ENCODE peak calls at places on chromosomes 5 and 9, in five cellular contexts. K is H9, R is A549, S is osteocyte, D is lower lobe of right lung. U is an unnamed sample.

GRCh38 chr5:112174959-112175594 is 244.0 kb downstream of the EPB41L4A start:
- DNase-seq in K (no peak), R (peak; percentile 63), S (no peak), D (no peak), U (no peak)

GRCh38 chr5:143352691-143353090 is 50.8 kb downstream of the NR3C1 start:
- DNase-seq in K (no peak), R (no peak), S (no peak), D (no peak), U (no peak)

GRCh38 chr9:116271307-116271706 is 117.7 kb downstream of the PAPPA start:
- DNase-seq in K (no peak), R (no peak), S (no peak), D (no peak), U (no peak)

GRCh38 chr9:129182625-129183494 is 4.8 kb upstream of the IER5L start:
- DNase-seq in K (peak; percentile 85), R (peak; percentile 71), S (no peak), D (no peak), U (no peak)

GRCh38 chr9:106110483-106110882 is 416.1 kb downstream of the TMEM38B start:
- DNase-seq in K (no peak), R (no peak), S (no peak), D (no peak), U (no peak)

GRCh38 chr5:59300930-59301329 is 592.6 kb downstream of the PDE4D start:
- DNase-seq in K (no peak), R (peak; percentile 47), S (no peak), D (no peak), U (no peak)

GRCh38 chr9:36218411-36218901 is 27.7 kb downstream of the CLTA start:
- DNase-seq in K (no peak), R (no peak), S (peak; percentile 25), D (no peak), U (no peak)

GRCh38 chr5:73327908-73328455 is 120.6 kb downstream of the FOXD1 start:
- DNase-seq in K (no peak), R (no peak), S (no peak), D (no peak), U (no peak)

GRCh38 chr9:35515766-35516165 is 25.9 kb downstream of the RUSC2 start:
- DNase-seq in K (no peak), R (peak; percentile 64), S (no peak), D (peak; percentile 53), U (no peak)

GRCh38 chr5:77518304-77518703 is 26.2 kb upstream of the WDR41 start:
- DNase-seq in K (no peak), R (peak; percentile 51), S (no peak), D (no peak), U (no peak)

GRCh38 chr9:128969491-128969890 is 22.0 kb downstream of the NUP188 start:
- DNase-seq in K (no peak), R (no peak), S (no peak), D (no peak), U (no peak)

GRCh38 chr9:72952914-72953313 is at the start of gene ALDH1A1:
- DNase-seq in K (peak; percentile 29), R (peak; percentile 91), S (no peak), D (no peak), U (no peak)

GRCh38 chr5:130528474-130528873 is 624.2 kb downstream of the CHSY3 start:
- DNase-seq in K (no peak), R (peak; percentile 35), S (no peak), D (no peak), U (no peak)

GRCh38 chr5:17395516-17395915 is 102.5 kb upstream of the TAF11L2 start:
- DNase-seq in K (no peak), R (no peak), S (no peak), D (no peak), U (no peak)

GRCh38 chr5:36202521-36202961 is 39.2 kb downstream of the NADK2 start:
- DNase-seq in K (no peak), R (no peak), S (no peak), D (no peak), U (no peak)

GRCh38 chr9:35688558-35689350 is 971 bp downstream of the TPM2 start:
- DNase-seq in K (no peak), R (peak; percentile 25), S (no peak), D (no peak), U (no peak)

GRCh38 chr9:81183763-81184162 is 505.6 kb downstream of the TLE1 start:
- DNase-seq in K (no peak), R (no peak), S (no peak), D (no peak), U (no peak)

GRCh38 chr5:123875444-123876264 is 363.7 kb downstream of the CSNK1G3 start:
- DNase-seq in K (peak; percentile 80), R (peak; percentile 11), S (no peak), D (no peak), U (no peak)

GRCh38 chr9:83706703-83707517 is 848 bp downstream of the UBQLN1 start:
- DNase-seq in K (peak; percentile 68), R (peak; percentile 28), S (peak; percentile 84), D (peak; percentile 63), U (no peak)

GRCh38 chr9:106980551-106981101 is 117.7 kb downstream of the ZNF462 start:
- DNase-seq in K (no peak), R (no peak), S (no peak), D (no peak), U (no peak)

GRCh38 chr5:177319913-177320588 is 8.4 kb upstream of the MXD3 start:
- DNase-seq in K (no peak), R (no peak), S (no peak), D (peak; percentile 51), U (no peak)

GRCh38 chr5:37774912-37775483 is 64.8 kb downstream of the GDNF start:
- DNase-seq in K (no peak), R (peak; percentile 56), S (no peak), D (no peak), U (no peak)

GRCh38 chr5:141241496-141241895 is 3.7 kb upstream of the PCDHB15 start:
- DNase-seq in K (no peak), R (no peak), S (no peak), D (peak; percentile 37), U (no peak)

GRCh38 chr5:141250576-141250975 is 5.4 kb downstream of the PCDHB15 start:
- DNase-seq in K (no peak), R (no peak), S (no peak), D (no peak), U (no peak)

GRCh38 chr5:141245250-141245717 is at the start of gene PCDHB15:
- DNase-seq in K (peak; percentile 65), R (peak; percentile 17), S (no peak), D (no peak), U (no peak)
- TF ChIP-seq CTCF in K (peak; percentile 87), R (no peak), S (peak; percentile 22), D (peak; percentile 21), U (peak; percentile 27)

GRCh38 chr5:172940242-172941066 is 18.8 kb upstream of the RPL26L1 start:
- DNase-seq in K (no peak), R (no peak), S (no peak), D (peak; percentile 77), U (peak; percentile 19)

GRCh38 chr5:172941067-172941516 is 18.1 kb upstream of the RPL26L1 start:
- DNase-seq in K (no peak), R (no peak), S (no peak), D (no peak), U (peak; percentile 32)

GRCh38 chr5:172936441-172936840 is 22.8 kb upstream of the RPL26L1 start:
- DNase-seq in K (no peak), R (no peak), S (no peak), D (no peak), U (no peak)

GRCh38 chr5:172939561-172939960 is 19.7 kb upstream of the RPL26L1 start:
- DNase-seq in K (no peak), R (no peak), S (no peak), D (no peak), U (peak; percentile 58)

DNA sequence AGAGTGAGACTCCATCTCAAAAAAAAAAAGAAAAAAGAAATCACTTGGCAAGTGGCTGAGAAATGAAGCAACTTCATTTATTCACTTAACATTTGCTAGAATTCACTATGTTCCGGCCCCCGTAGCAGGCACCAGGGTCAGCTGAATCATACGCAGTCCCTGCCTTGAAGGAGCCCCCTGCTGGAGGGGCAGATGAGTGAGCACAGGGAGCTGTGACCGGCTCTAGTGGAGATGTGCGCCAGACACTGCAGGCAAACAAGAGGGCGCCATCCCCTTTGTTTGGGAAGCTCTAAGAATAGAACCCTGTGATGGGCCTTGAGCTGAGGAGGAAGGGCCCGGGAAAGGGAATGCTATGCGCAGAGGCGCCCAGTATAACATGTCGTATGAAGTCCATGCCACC is 20.2 kb upstream of the RPL26L1 start:
- DNase-seq in K (peak; percentile 75), R (peak; percentile 77), S (no peak), D (no peak), U (peak; percentile 55)
- TF ChIP-seq CTCF in K (peak; percentile 77), R (peak; percentile 35), S (peak; percentile 35), D (peak; percentile 12), U (peak; percentile 59)

GRCh38 chr9:79603222-79603925 is 31.6 kb downstream of the TLE4 start:
- DNase-seq in K (no peak), R (no peak), S (no peak), D (no peak), U (no peak)
- TF ChIP-seq CTCF in K (no peak), R (no peak), S (no peak), D (no peak), U (no peak)

GRCh38 chr5:67198917-67199316 is 2.3 kb upstream of the CD180 start:
- DNase-seq in K (no peak), R (no peak), S (no peak), D (no peak), U (no peak)
- TF ChIP-seq CTCF in K (no peak), R (no peak), S (no peak), D (no peak), U (no peak)

DNA sequence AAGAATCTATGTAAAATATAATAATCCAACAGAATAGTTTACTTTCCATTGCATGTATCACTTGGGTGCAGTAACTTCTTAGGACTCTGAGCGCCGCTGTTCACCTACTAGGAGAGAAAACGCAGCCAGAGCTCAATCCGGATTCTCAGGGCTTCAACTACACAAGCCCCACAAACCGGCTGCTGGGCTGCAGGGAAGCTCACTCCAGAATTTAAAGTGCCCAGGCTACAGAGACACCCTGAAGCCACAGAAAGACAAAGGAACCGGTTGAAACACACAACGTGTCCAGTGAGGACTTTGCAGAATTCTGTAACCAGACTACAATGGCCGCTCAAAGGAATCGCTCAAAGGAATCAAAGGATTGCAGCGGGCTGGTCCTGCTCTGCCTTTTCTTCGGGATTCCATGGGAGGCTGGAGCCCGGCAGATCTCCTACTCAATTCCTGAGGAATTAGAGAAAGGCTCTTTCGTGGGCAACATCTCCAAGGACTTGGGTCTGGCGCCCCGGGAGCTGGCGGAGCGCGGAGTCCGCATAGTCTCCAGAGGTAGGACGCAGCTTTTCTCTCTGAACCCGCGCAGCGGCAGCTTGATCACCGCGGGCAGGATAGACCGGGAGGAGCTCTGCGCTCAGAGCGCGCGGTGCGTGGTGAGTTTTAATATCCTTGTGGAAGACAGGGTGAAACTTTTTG is at the start of gene PCDHGA10:
- DNase-seq in K (peak; percentile 73), R (no peak), S (no peak), D (no peak), U (no peak)
- TF ChIP-seq CTCF in K (peak; percentile 89), R (no peak), S (peak; percentile 62), D (peak; percentile 51), U (peak; percentile 78)

GRCh38 chr9:112162644-112163413 is 12.3 kb downstream of the SUSD1 start:
- DNase-seq in K (no peak), R (no peak), S (no peak), D (no peak), U (no peak)
- TF ChIP-seq CTCF in K (no peak), R (no peak), S (no peak), D (no peak), U (no peak)

U was measured in chondrocyte.